ENCODE peak calls at places on chromosomes 4 and X, in six cellular contexts. T, S, R, V, X and G are unnamed samples.

GRCh38 chr4:40245794-40246546 is 49.1 kb downstream of the RHOH start:
- DNase-seq in T (peak; percentile 21), S (no peak), R (no peak), V (no peak), X (no peak), G (peak; percentile 36)

GRCh38 chrX:104136241-104137019 is 20.4 kb downstream of the SLC25A53 start:
- DNase-seq in T (peak; percentile 86), S (peak; percentile 70), R (peak; percentile 35), V (no peak), X (peak; percentile 56), G (peak; percentile 51)

GRCh38 chr4:38311495-38311894 is 351.3 kb downstream of the PTTG2 start:
- DNase-seq in T (no peak), S (no peak), R (no peak), V (no peak), X (no peak), G (no peak)

GRCh38 chr4:13701937-13702446 is 74.5 kb upstream of the BOD1L1 start:
- DNase-seq in T (no peak), S (peak; percentile 1), R (no peak), V (no peak), X (no peak), G (no peak)

GRCh38 chr4:95215991-95216605 is 332.7 kb downstream of the UNC5C start:
- DNase-seq in T (no peak), S (no peak), R (no peak), V (no peak), X (no peak), G (no peak)

GRCh38 chr4:4862665-4863482 is 3.4 kb downstream of the MSX1 start:
- DNase-seq in T (peak; percentile 66), S (no peak), R (no peak), V (no peak), X (no peak), G (peak; percentile 56)

GRCh38 chr4:136106753-136107152 is 1425.5 kb downstream of the PCDH18 start:
- DNase-seq in T (peak; percentile 17), S (no peak), R (no peak), V (no peak), X (no peak), G (no peak)

GRCh38 chr4:159281781-159282180 is 178.9 kb downstream of the RAPGEF2 start:
- DNase-seq in T (no peak), S (no peak), R (no peak), V (no peak), X (no peak), G (no peak)

GRCh38 chr4:158599150-158599549 is 72.5 kb downstream of the C4orf46 start:
- DNase-seq in T (no peak), S (no peak), R (no peak), V (no peak), X (no peak), G (no peak)

GRCh38 chr4:20046179-20046578 is 205.5 kb upstream of the SLIT2 start:
- DNase-seq in T (no peak), S (no peak), R (no peak), V (no peak), X (no peak), G (no peak)

GRCh38 chr4:8284391-8284790 is 14.8 kb downstream of the HTRA3 start:
- DNase-seq in T (no peak), S (no peak), R (no peak), V (no peak), X (no peak), G (no peak)

GRCh38 chrX:47797084-47797483 is 39.6 kb upstream of the ZNF81 start:
- DNase-seq in T (no peak), S (no peak), R (no peak), V (no peak), X (no peak), G (no peak)

GRCh38 chrX:18899796-18900380 is 84.0 kb downstream of the PHKA2 start:
- DNase-seq in T (peak; percentile 35), S (no peak), R (no peak), V (no peak), X (no peak), G (peak; percentile 34)

GRCh38 chr4:82561745-82562552 is at the start of gene TMEM150C:
- DNase-seq in T (peak; percentile 71), S (no peak), R (no peak), V (no peak), X (no peak), G (peak; percentile 66)

GRCh38 chr4:56424697-56425514 is 10.5 kb downstream of the PPAT start:
- DNase-seq in T (peak; percentile 56), S (no peak), R (no peak), V (no peak), X (peak; percentile 24), G (no peak)

GRCh38 chr4:41693629-41694028 is 54.9 kb downstream of the PHOX2B start:
- DNase-seq in T (peak; percentile 55), S (peak; percentile 16), R (no peak), V (no peak), X (no peak), G (no peak)

GRCh38 chr4:93359609-93360008 is 468.9 kb upstream of the ATOH1 start:
- DNase-seq in T (no peak), S (no peak), R (no peak), V (no peak), X (no peak), G (no peak)

GRCh38 chr4:98610926-98611325 is 47.5 kb downstream of the TSPAN5 start:
- DNase-seq in T (no peak), S (no peak), R (no peak), V (no peak), X (no peak), G (no peak)
- TF ChIP-seq CTCF in T (no peak), S (no peak), R (no peak), V (no peak), X (no peak), G (no peak)

GRCh38 chr4:6848717-6849305 is 60.8 kb upstream of the TBC1D14 start:
- DNase-seq in T (no peak), S (no peak), R (no peak), V (no peak), X (no peak), G (no peak)
- TF ChIP-seq CREB1 in T (no peak), S (no peak), R (no peak), V (no peak), X (no peak), G (no peak)

GRCh38 chr4:163694385-163694784 is 199.9 kb downstream of the TMA16 start:
- DNase-seq in T (peak; percentile 23), S (no peak), R (no peak), V (no peak), X (no peak), G (no peak)
- TF ChIP-seq CTCF in T (no peak), S (no peak), R (no peak), V (no peak), X (no peak), G (no peak)

DNA sequence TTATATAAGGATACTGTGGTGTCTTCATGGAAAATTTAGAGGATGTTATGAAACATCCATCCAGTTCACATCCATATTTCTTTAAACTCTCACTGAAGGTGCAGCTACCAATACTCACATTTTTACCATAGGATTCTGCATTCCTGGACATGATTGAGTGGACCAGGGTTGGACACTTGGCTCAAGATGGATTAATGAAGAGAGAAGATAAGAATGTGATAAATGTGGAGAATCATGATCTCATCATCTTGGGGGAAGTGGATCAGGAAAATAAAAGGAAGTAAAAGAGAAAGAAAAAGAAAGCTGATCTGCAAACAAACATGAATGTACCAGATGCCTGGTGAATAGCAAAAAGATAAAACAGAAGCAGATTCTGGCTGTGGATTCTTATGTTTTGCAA is 175.4 kb downstream of the NPFFR2 start:
- DNase-seq in T (no peak), S (no peak), R (no peak), V (no peak), X (no peak), G (no peak)
- TF ChIP-seq CREB1 in T (no peak), S (no peak), R (no peak), V (no peak), X (no peak), G (no peak)